ENCODE peak calls at places on chromosomes 11 and 22, in six cellular contexts. P is GM19239; K is activated CD8-positive, alpha-beta memory T cell treated with anti-CD3 and anti-CD28 coated beads, Interleukin-2, amount 10 ng/mL, durations not matched to agents 7 days and 5 days; V is fibroblast of pulmonary artery; U is EH; H is AG10803. Z is an unnamed sample.

GRCh38 chr11:19196458-19196857 is 5.3 kb downstream of the CSRP3 start:
- DNase-seq in P (no peak), K (no peak), V (no peak), U (no peak), H (no peak), Z (no peak)

GRCh38 chr11:1933416-1934325 is 13.5 kb upstream of the MRPL23 start:
- DNase-seq in P (no peak), K (no peak), V (no peak), U (no peak), H (no peak), Z (no peak)

GRCh38 chr11:93034031-93034430 is 64.6 kb downstream of the MTNR1B start:
- DNase-seq in P (no peak), K (no peak), V (no peak), U (peak), H (peak), Z (peak)

GRCh38 chr11:13880719-13881118 is 81.8 kb upstream of the SPON1 start:
- DNase-seq in P (no peak), K (no peak), V (no peak), U (no peak), H (no peak), Z (no peak)

GRCh38 chr22:42649261-42650056 is at the start of gene CYB5R3:
- DNase-seq in P (peak), K (peak), V (peak), U (peak), H (peak), Z (peak)

GRCh38 chr22:43796567-43796966 is 15.5 kb downstream of the EFCAB6 start:
- DNase-seq in P (no peak), K (no peak), V (peak), U (peak), H (peak), Z (peak)

GRCh38 chr11:129281471-129282268 is 89.5 kb upstream of the ARHGAP32 start:
- DNase-seq in P (no peak), K (no peak), V (no peak), U (no peak), H (no peak), Z (no peak)

GRCh38 chr11:121711900-121712424 is 259.2 kb upstream of the SORL1-AS1 start:
- DNase-seq in P (no peak), K (no peak), V (no peak), U (peak), H (no peak), Z (peak)

GRCh38 chr11:60947666-60948065 is 4.3 kb downstream of the SLC15A3 start:
- DNase-seq in P (no peak), K (no peak), V (no peak), U (no peak), H (no peak), Z (no peak)

GRCh38 chr11:19328586-19329311 is 88.0 kb upstream of the E2F8 start:
- DNase-seq in P (no peak), K (no peak), V (no peak), U (no peak), H (no peak), Z (no peak)

GRCh38 chr11:83721286-83721685 is 435.1 kb upstream of the CCDC90B start:
- DNase-seq in P (no peak), K (no peak), V (no peak), U (no peak), H (no peak), Z (peak)

GRCh38 chr22:28175730-28176492 is 256.9 kb upstream of the PITPNB start:
- DNase-seq in P (no peak), K (no peak), V (no peak), U (no peak), H (no peak), Z (no peak)

GRCh38 chr11:132123449-132123848 is 753.0 kb downstream of the NTM start:
- DNase-seq in P (no peak), K (no peak), V (no peak), U (no peak), H (no peak), Z (no peak)

GRCh38 chr11:95469268-95469667 is 238.3 kb upstream of the SESN3 start:
- DNase-seq in P (no peak), K (no peak), V (no peak), U (no peak), H (peak), Z (no peak)

GRCh38 chr11:76918941-76919386 is 58.2 kb downstream of the ACER3 start:
- DNase-seq in P (no peak), K (no peak), V (peak), U (peak), H (peak), Z (peak)

GRCh38 chr11:69375316-69376154 is 81.6 kb downstream of the MYEOV start:
- DNase-seq in P (no peak), K (no peak), V (no peak), U (no peak), H (no peak), Z (no peak)

Z was measured in astrocyte of the hippocampus.